ENCODE peak calls at places on chromosomes 16 and 17, in eight cellular contexts. Q is KG1, G is tibial nerve, H is NCI-H460, R is amniotic epithelial cell, J is ACHN, Y is left ventricle myocardium inferior, K is RWPE1. F is an unnamed sample.

GRCh38 chr17:57572062-57572461 is 173.0 kb downstream of the CCDC182 start:
- DNase-seq in K (no peak), R (no peak), G (no peak), J (no peak), Q (no peak), Y (no peak), H (no peak), F (no peak)

GRCh38 chr17:75875940-75876189 is 2.5 kb downstream of the TRIM47 start:
- DNase-seq in R (no peak), G (no peak), Q (no peak), H (peak), K (peak), J (peak), Y (no peak), F (no peak)

GRCh38 chr16:20897253-20897896 is 2.8 kb downstream of the DCUN1D3 start:
- DNase-seq in J (peak), G (no peak), Y (no peak), R (peak), K (peak), Q (no peak), H (no peak), F (no peak)

GRCh38 chr17:80833952-80834895 is 157.4 kb upstream of the CHMP6 start:
- DNase-seq in G (peak), J (no peak), R (peak), K (no peak), H (no peak), Q (no peak), Y (peak), F (peak)

GRCh38 chr16:84588991-84589390 is 28.9 kb downstream of the COTL1 start:
- DNase-seq in H (no peak), R (no peak), J (no peak), K (no peak), G (no peak), Y (no peak), Q (no peak), F (no peak)

GRCh38 chr16:11399261-11399831 is 54.1 kb downstream of the RMI2 start:
- DNase-seq in K (no peak), Y (no peak), J (no peak), H (no peak), R (no peak), Q (no peak), G (no peak), F (no peak)

GRCh38 chr16:57624806-57625500 is 3.5 kb upstream of the ADGRG1 start:
- DNase-seq in Y (no peak), J (no peak), K (no peak), G (no peak), R (no peak), Q (no peak), H (no peak), F (no peak)

GRCh38 chr17:9024497-9024896 is 3.2 kb downstream of the NTN1 start:
- DNase-seq in K (no peak), J (no peak), Y (no peak), G (no peak), Q (no peak), R (no peak), H (no peak), F (no peak)

GRCh38 chr17:78780852-78781338 is 1.2 kb downstream of the CYTH1 start:
- DNase-seq in Q (peak), H (no peak), R (no peak), G (no peak), J (no peak), Y (no peak), K (no peak), F (no peak)

GRCh38 chr17:57988301-57989010 is 402 bp upstream of the VEZF1 start:
- DNase-seq in Q (peak), J (peak), R (peak), G (peak), K (peak), Y (peak), H (peak), F (peak)

GRCh38 chr17:46851029-46851741 is at the start of gene WNT9B:
- DNase-seq in J (no peak), Q (no peak), K (peak), R (no peak), Y (no peak), G (no peak), H (no peak), F (no peak)

GRCh38 chr17:965311-965989 is 14.1 kb downstream of the NXN start:
- DNase-seq in H (no peak), R (peak), G (no peak), Y (no peak), Q (no peak), J (no peak), K (no peak), F (no peak)

GRCh38 chr16:85202631-85203461 is 90.6 kb upstream of the CIBAR2 start:
- DNase-seq in Q (no peak), Y (peak), G (no peak), J (no peak), R (peak), K (no peak), H (no peak), F (peak)

GRCh38 chr16:49603956-49604355 is 230.4 kb downstream of the C16orf78 start:
- DNase-seq in R (no peak), Y (no peak), K (no peak), H (no peak), G (no peak), Q (no peak), J (no peak), F (no peak)

GRCh38 chr17:81162491-81162890 is 2.8 kb upstream of the PVALEF start:
- DNase-seq in K (no peak), H (no peak), Q (no peak), Y (no peak), R (no peak), J (no peak), G (no peak), F (peak)

GRCh38 chr16:66116163-66116792 is 250.2 kb upstream of the CDH5 start:
- DNase-seq in Q (no peak), K (no peak), J (no peak), H (no peak), G (no peak), R (peak), Y (no peak), F (no peak)

GRCh38 chr17:73595068-73595865 is 49.0 kb downstream of the SDK2 start:
- DNase-seq in G (no peak), K (peak), J (peak), R (no peak), H (no peak), Y (peak), Q (no peak), F (peak)

GRCh38 chr16:3769942-3770341 is 52.6 kb upstream of the TRAP1 start:
- DNase-seq in G (no peak), Q (no peak), J (no peak), Y (no peak), R (no peak), H (no peak), K (no peak), F (no peak)

GRCh38 chr16:50209548-50210265 is 56.6 kb downstream of the TENT4B start:
- DNase-seq in G (no peak), J (no peak), R (no peak), K (no peak), Y (no peak), H (no peak), Q (no peak), F (no peak)

GRCh38 chr16:24748242-24748641 is 18.8 kb downstream of the TNRC6A start:
- DNase-seq in G (no peak), H (peak), Q (no peak), R (peak), J (peak), Y (no peak), K (peak), F (no peak)

GRCh38 chr17:75109047-75109406 is 742 bp upstream of the ARMC7 start:
- DNase-seq in Q (no peak), H (no peak), G (no peak), Y (no peak), J (no peak), R (no peak), K (no peak), F (no peak)

GRCh38 chr17:74773871-74774286 is 2.3 kb downstream of the NAT9 start:
- DNase-seq in R (peak), G (no peak), Q (no peak), K (no peak), Y (no peak), J (no peak), H (no peak), F (no peak)

GRCh38 chr16:66262253-66263167 is 104.0 kb upstream of the CDH5 start:
- DNase-seq in R (peak), Q (no peak), K (no peak), Y (peak), G (peak), H (no peak), J (no peak), F (no peak)

GRCh38 chr17:34313164-34313563 is 6.1 kb upstream of the CCL8 start:
- DNase-seq in J (no peak), R (no peak), G (no peak), Q (no peak), K (no peak), H (no peak), Y (no peak), F (no peak)

GRCh38 chr16:11561856-11562255 is 24.9 kb downstream of the LITAF start:
- DNase-seq in J (no peak), G (no peak), H (no peak), R (no peak), Q (no peak), Y (no peak), K (no peak), F (no peak)

GRCh38 chr17:72575542-72576233 is 454.9 kb downstream of the SOX9 start:
- DNase-seq in G (no peak), J (no peak), H (no peak), K (no peak), R (no peak), Q (no peak), Y (no peak), F (no peak)

GRCh38 chr16:90007015-90007414 is 12.2 kb downstream of the DBNDD1 start:
- DNase-seq in K (no peak), H (no peak), R (no peak), Q (no peak), G (no peak), J (no peak), Y (no peak), F (no peak)

GRCh38 chr16:47136101-47136820 is 7.5 kb downstream of the NETO2 start:
- DNase-seq in R (peak), H (no peak), K (peak), Y (no peak), Q (no peak), G (no peak), J (peak), F (no peak)

GRCh38 chr17:4541328-4542002 is 13.7 kb downstream of the MYBBP1A start:
- DNase-seq in K (no peak), H (no peak), J (no peak), G (no peak), Q (no peak), R (no peak), Y (no peak), F (peak)

GRCh38 chr16:72938426-72939164 is 109.3 kb downstream of the ZFHX3 start:
- DNase-seq in J (peak), R (peak), Q (no peak), K (peak), Y (peak), H (no peak), G (peak), F (peak)

GRCh38 chr16:74862743-74863244 is 88.2 kb upstream of the FA2H start:
- DNase-seq in R (peak), K (peak), G (no peak), Y (no peak), H (peak), J (peak), Q (no peak), F (no peak)

GRCh38 chr16:65121870-65122723 is at the start of gene CDH11:
- DNase-seq in K (peak), G (peak), R (peak), H (peak), J (no peak), Y (peak), Q (no peak), F (peak)

GRCh38 chr16:78984887-78985464 is 615.6 kb downstream of the MAF start:
- DNase-seq in J (no peak), G (no peak), Y (peak), R (no peak), K (no peak), H (no peak), Q (no peak), F (no peak)

GRCh38 chr17:7060165-7060890 is 16.4 kb upstream of the SLC16A11 start:
- DNase-seq in R (peak), Q (no peak), H (peak), J (peak), K (peak), Y (no peak), G (no peak), F (no peak)

GRCh38 chr17:57132663-57133062 is 47.6 kb downstream of the AKAP1 start:
- DNase-seq in K (no peak), R (no peak), J (no peak), Q (no peak), H (no peak), G (no peak), Y (no peak), F (no peak)

GRCh38 chr16:74280448-74280847 is 16.2 kb upstream of the PSMD7 start:
- DNase-seq in R (no peak), G (no peak), Y (no peak), H (no peak), J (no peak), Q (no peak), K (no peak), F (no peak)

GRCh38 chr17:59439261-59439660 is 107.8 kb downstream of the YPEL2 start:
- DNase-seq in G (no peak), H (no peak), Q (no peak), Y (no peak), R (peak), J (no peak), K (no peak), F (no peak)

F was measured in lower lobe of right lung.